ENCODE peak calls at places on chromosomes 13 and 19, in six cellular contexts. One of them, this sample, is unnamed.

GRCh38 chr19:39413269-39413902 is 917 bp downstream of the PLEKHG2 start:
- DNase-seq in kidney tubule cell: no peak
- DNase-seq in foreskin fibroblast: peak; percentile 79
- DNase-seq in AG08395: peak; percentile 66
- DNase-seq in caudate nucleus: no peak
- DNase-seq in mesenteric fat pad: no peak
- DNase-seq in this sample: peak; percentile 75

GRCh38 chr19:16509141-16510061 is 13.2 kb downstream of the C19orf44 start:
- DNase-seq in kidney tubule cell: no peak
- DNase-seq in mesenteric fat pad: no peak
- DNase-seq in caudate nucleus: no peak
- DNase-seq in AG08395: no peak
- DNase-seq in foreskin fibroblast: peak; percentile 67
- DNase-seq in this sample: no peak

GRCh38 chr13:29901714-29902631 is 51.6 kb upstream of the UBL3 start:
- DNase-seq in caudate nucleus: no peak
- DNase-seq in AG08395: peak; percentile 88
- DNase-seq in mesenteric fat pad: no peak
- DNase-seq in kidney tubule cell: peak; percentile 90
- DNase-seq in foreskin fibroblast: peak; percentile 90
- DNase-seq in this sample: peak; percentile 95

GRCh38 chr13:29993716-29994488 is 143.5 kb upstream of the UBL3 start:
- DNase-seq in mesenteric fat pad: no peak
- DNase-seq in caudate nucleus: no peak
- DNase-seq in foreskin fibroblast: peak; percentile 93
- DNase-seq in kidney tubule cell: peak; percentile 33
- DNase-seq in AG08395: peak; percentile 79
- DNase-seq in this sample: peak; percentile 96

GRCh38 chr13:41767801-41768200 is 193.1 kb downstream of the VWA8 start:
- DNase-seq in foreskin fibroblast: peak; percentile 16
- DNase-seq in AG08395: no peak
- DNase-seq in mesenteric fat pad: no peak
- DNase-seq in kidney tubule cell: no peak
- DNase-seq in caudate nucleus: no peak
- DNase-seq in this sample: peak; percentile 12

GRCh38 chr19:47057328-47057727 is 8.9 kb upstream of the TMEM160 start:
- DNase-seq in foreskin fibroblast: peak; percentile 40
- DNase-seq in mesenteric fat pad: no peak
- DNase-seq in AG08395: no peak
- DNase-seq in caudate nucleus: no peak
- DNase-seq in kidney tubule cell: no peak
- DNase-seq in this sample: peak; percentile 29

GRCh38 chr19:41437944-41438574 is 1.7 kb downstream of the DMAC2 start:
- DNase-seq in AG08395: no peak
- DNase-seq in kidney tubule cell: no peak
- DNase-seq in caudate nucleus: no peak
- DNase-seq in mesenteric fat pad: peak; percentile 87
- DNase-seq in foreskin fibroblast: no peak
- DNase-seq in this sample: no peak

GRCh38 chr19:47471733-47472457 is at the start of gene SLC8A2:
- DNase-seq in foreskin fibroblast: peak; percentile 80
- DNase-seq in mesenteric fat pad: no peak
- DNase-seq in kidney tubule cell: peak; percentile 32
- DNase-seq in AG08395: peak; percentile 75
- DNase-seq in caudate nucleus: no peak
- DNase-seq in this sample: peak; percentile 67

GRCh38 chr19:21256722-21257121 is 72.5 kb downstream of the ZNF708 start:
- DNase-seq in kidney tubule cell: peak; percentile 24
- DNase-seq in foreskin fibroblast: no peak
- DNase-seq in mesenteric fat pad: no peak
- DNase-seq in caudate nucleus: no peak
- DNase-seq in AG08395: peak; percentile 1
- DNase-seq in this sample: peak; percentile 29

GRCh38 chr13:43567608-43568007 is 219.2 kb downstream of the ENOX1 start:
- DNase-seq in AG08395: peak; percentile 10
- DNase-seq in foreskin fibroblast: peak; percentile 34
- DNase-seq in caudate nucleus: no peak
- DNase-seq in mesenteric fat pad: no peak
- DNase-seq in kidney tubule cell: no peak
- DNase-seq in this sample: peak; percentile 55

GRCh38 chr13:109784590-109785140 is 1.7 kb downstream of the IRS2 start:
- DNase-seq in mesenteric fat pad: no peak
- DNase-seq in caudate nucleus: peak; percentile 30
- DNase-seq in foreskin fibroblast: peak; percentile 94
- DNase-seq in kidney tubule cell: peak; percentile 81
- DNase-seq in AG08395: peak; percentile 67
- DNase-seq in this sample: peak; percentile 86

GRCh38 chr19:11208526-11209471 is 11.5 kb upstream of the KANK2 start:
- DNase-seq in kidney tubule cell: no peak
- DNase-seq in caudate nucleus: no peak
- DNase-seq in foreskin fibroblast: peak; percentile 46
- DNase-seq in mesenteric fat pad: no peak
- DNase-seq in AG08395: no peak
- DNase-seq in this sample: peak; percentile 51

GRCh38 chr13:98577823-98578285 is 947 bp upstream of the STK24 start:
- DNase-seq in caudate nucleus: no peak
- DNase-seq in mesenteric fat pad: no peak
- DNase-seq in foreskin fibroblast: no peak
- DNase-seq in kidney tubule cell: peak; percentile 33
- DNase-seq in AG08395: no peak
- DNase-seq in this sample: no peak

GRCh38 chr19:3976495-3977241 is 5.8 kb upstream of the DAPK3 start:
- DNase-seq in kidney tubule cell: no peak
- DNase-seq in mesenteric fat pad: no peak
- DNase-seq in caudate nucleus: no peak
- DNase-seq in foreskin fibroblast: no peak
- DNase-seq in AG08395: no peak
- DNase-seq in this sample: peak; percentile 90

GRCh38 chr13:51643114-51643881 is 59.0 kb downstream of the WDFY2 start:
- DNase-seq in mesenteric fat pad: no peak
- DNase-seq in AG08395: peak; percentile 86
- DNase-seq in caudate nucleus: no peak
- DNase-seq in kidney tubule cell: peak; percentile 94
- DNase-seq in foreskin fibroblast: peak; percentile 97
- DNase-seq in this sample: peak; percentile 94

GRCh38 chr13:106530907-106531520 is 4.4 kb downstream of the EFNB2 start:
- DNase-seq in caudate nucleus: no peak
- DNase-seq in foreskin fibroblast: no peak
- DNase-seq in mesenteric fat pad: no peak
- DNase-seq in AG08395: no peak
- DNase-seq in kidney tubule cell: no peak
- DNase-seq in this sample: no peak

GRCh38 chr13:60755380-60756163 is 358.6 kb downstream of the TDRD3 start:
- DNase-seq in mesenteric fat pad: no peak
- DNase-seq in kidney tubule cell: no peak
- DNase-seq in foreskin fibroblast: no peak
- DNase-seq in AG08395: no peak
- DNase-seq in caudate nucleus: no peak
- DNase-seq in this sample: no peak

GRCh38 chr19:20423381-20424207 is 142.0 kb downstream of the ZNF737 start:
- DNase-seq in caudate nucleus: no peak
- DNase-seq in foreskin fibroblast: peak; percentile 74
- DNase-seq in kidney tubule cell: peak; percentile 82
- DNase-seq in AG08395: peak; percentile 41
- DNase-seq in mesenteric fat pad: no peak
- DNase-seq in this sample: peak; percentile 90

GRCh38 chr19:39725995-39726394 is 11.8 kb downstream of the CLC start:
- DNase-seq in kidney tubule cell: no peak
- DNase-seq in AG08395: no peak
- DNase-seq in foreskin fibroblast: no peak
- DNase-seq in caudate nucleus: no peak
- DNase-seq in mesenteric fat pad: no peak
- DNase-seq in this sample: no peak

GRCh38 chr19:35882074-35882832 is 13.9 kb downstream of the APLP1 start:
- DNase-seq in caudate nucleus: no peak
- DNase-seq in mesenteric fat pad: no peak
- DNase-seq in AG08395: peak; percentile 82
- DNase-seq in foreskin fibroblast: peak; percentile 87
- DNase-seq in kidney tubule cell: peak; percentile 73
- DNase-seq in this sample: peak; percentile 78

GRCh38 chr19:7731218-7731595 is 703 bp downstream of the CLEC4G start:
- DNase-seq in kidney tubule cell: no peak
- DNase-seq in mesenteric fat pad: no peak
- DNase-seq in caudate nucleus: no peak
- DNase-seq in AG08395: no peak
- DNase-seq in foreskin fibroblast: no peak
- DNase-seq in this sample: no peak

GRCh38 chr13:67557642-67558241 is 327.6 kb upstream of the PCDH9 start:
- DNase-seq in AG08395: no peak
- DNase-seq in foreskin fibroblast: no peak
- DNase-seq in caudate nucleus: no peak
- DNase-seq in kidney tubule cell: no peak
- DNase-seq in mesenteric fat pad: no peak
- DNase-seq in this sample: peak; percentile 0

GRCh38 chr19:17075860-17076538 is 422 bp downstream of the MYO9B start:
- DNase-seq in AG08395: peak; percentile 10
- DNase-seq in caudate nucleus: no peak
- DNase-seq in kidney tubule cell: peak; percentile 26
- DNase-seq in foreskin fibroblast: peak; percentile 58
- DNase-seq in mesenteric fat pad: no peak
- DNase-seq in this sample: peak; percentile 65

GRCh38 chr19:52307275-52307674 is 10.3 kb downstream of the ZNF480 start:
- DNase-seq in mesenteric fat pad: no peak
- DNase-seq in AG08395: no peak
- DNase-seq in caudate nucleus: no peak
- DNase-seq in kidney tubule cell: no peak
- DNase-seq in foreskin fibroblast: peak; percentile 24
- DNase-seq in this sample: peak; percentile 8